ENCODE peak calls at places on chromosomes 2 and 18, in four cellular contexts. One of them, this sample, is unnamed.
A peak's percentile ranks its signal among the peaks of the same experiment; 100 is the strongest.

GRCh38 chr2:74735544-74735943 is 81.5 kb downstream of the SEMA4F start:
- DNase-seq in T-helper 1 cell: no peak
- DNase-seq in fibroblast of mammary gland: no peak
- DNase-seq in effector CD8-positive, alpha-beta T cell: no peak
- DNase-seq in this sample: no peak

GRCh38 chr2:225894240-225894980 is 494.9 kb downstream of the NYAP2 start:
- DNase-seq in T-helper 1 cell: no peak
- DNase-seq in fibroblast of mammary gland: peak; percentile 75
- DNase-seq in effector CD8-positive, alpha-beta T cell: no peak
- DNase-seq in this sample: no peak

GRCh38 chr2:18253686-18254197 is 306.7 kb downstream of the RDH14 start:
- DNase-seq in T-helper 1 cell: no peak
- DNase-seq in fibroblast of mammary gland: no peak
- DNase-seq in effector CD8-positive, alpha-beta T cell: no peak
- DNase-seq in this sample: no peak

GRCh38 chr2:20224716-20225293 is at the start of gene SDC1:
- DNase-seq in T-helper 1 cell: no peak
- DNase-seq in fibroblast of mammary gland: peak; percentile 33
- DNase-seq in effector CD8-positive, alpha-beta T cell: no peak
- DNase-seq in this sample: no peak

GRCh38 chr2:24632175-24632574 is 141.1 kb downstream of the NCOA1 start:
- DNase-seq in T-helper 1 cell: no peak
- DNase-seq in fibroblast of mammary gland: no peak
- DNase-seq in effector CD8-positive, alpha-beta T cell: no peak
- DNase-seq in this sample: no peak

GRCh38 chr2:58146707-58147106 is 94.4 kb downstream of the FANCL start:
- DNase-seq in T-helper 1 cell: no peak
- DNase-seq in fibroblast of mammary gland: peak; percentile 57
- DNase-seq in effector CD8-positive, alpha-beta T cell: no peak
- DNase-seq in this sample: no peak

GRCh38 chr2:174059178-174059874 is 94.2 kb upstream of the SP3 start:
- DNase-seq in T-helper 1 cell: no peak
- DNase-seq in fibroblast of mammary gland: peak; percentile 94
- DNase-seq in effector CD8-positive, alpha-beta T cell: no peak
- DNase-seq in this sample: no peak

GRCh38 chr2:201880620-201881381 is 74.5 kb downstream of the CDK15 start:
- DNase-seq in T-helper 1 cell: no peak
- DNase-seq in fibroblast of mammary gland: peak; percentile 73
- DNase-seq in effector CD8-positive, alpha-beta T cell: no peak
- DNase-seq in this sample: no peak

GRCh38 chr2:233764264-233764663 is 4.2 kb downstream of the UGT1A1 start:
- DNase-seq in T-helper 1 cell: no peak
- DNase-seq in fibroblast of mammary gland: peak; percentile 68
- DNase-seq in effector CD8-positive, alpha-beta T cell: no peak
- DNase-seq in this sample: no peak

GRCh38 chr2:35989523-35989922 is 366.1 kb upstream of the CRIM1 start:
- DNase-seq in T-helper 1 cell: no peak
- DNase-seq in fibroblast of mammary gland: no peak
- DNase-seq in effector CD8-positive, alpha-beta T cell: no peak
- DNase-seq in this sample: no peak

GRCh38 chr2:10347559-10347941 is 44.8 kb downstream of the HPCAL1 start:
- DNase-seq in T-helper 1 cell: no peak
- DNase-seq in fibroblast of mammary gland: no peak
- DNase-seq in effector CD8-positive, alpha-beta T cell: no peak
- DNase-seq in this sample: no peak

GRCh38 chr2:231260442-231260841 is 62.0 kb downstream of the ARMC9 start:
- DNase-seq in T-helper 1 cell: no peak
- DNase-seq in fibroblast of mammary gland: peak; percentile 40
- DNase-seq in effector CD8-positive, alpha-beta T cell: no peak
- DNase-seq in this sample: no peak

GRCh38 chr18:80000877-80001276 is 12.5 kb upstream of the TXNL4A start:
- DNase-seq in T-helper 1 cell: no peak
- DNase-seq in fibroblast of mammary gland: no peak
- DNase-seq in effector CD8-positive, alpha-beta T cell: no peak
- DNase-seq in this sample: no peak

GRCh38 chr2:26281226-26281625 is 36.5 kb downstream of the HADHB start:
- DNase-seq in T-helper 1 cell: no peak
- DNase-seq in fibroblast of mammary gland: no peak
- DNase-seq in effector CD8-positive, alpha-beta T cell: no peak
- DNase-seq in this sample: no peak

GRCh38 chr2:71385008-71385407 is 53.4 kb downstream of the ZNF638 start:
- DNase-seq in T-helper 1 cell: no peak
- DNase-seq in fibroblast of mammary gland: peak; percentile 89
- DNase-seq in effector CD8-positive, alpha-beta T cell: no peak
- DNase-seq in this sample: no peak

GRCh38 chr2:181457741-181458425 is 697 bp downstream of the ITGA4 start:
- DNase-seq in T-helper 1 cell: peak; percentile 32
- DNase-seq in fibroblast of mammary gland: peak; percentile 56
- DNase-seq in effector CD8-positive, alpha-beta T cell: peak; percentile 14
- DNase-seq in this sample: peak; percentile 29

GRCh38 chr2:31334311-31335026 is 80.1 kb downstream of the XDH start:
- DNase-seq in T-helper 1 cell: no peak
- DNase-seq in fibroblast of mammary gland: peak; percentile 77
- DNase-seq in effector CD8-positive, alpha-beta T cell: no peak
- DNase-seq in this sample: no peak

GRCh38 chr18:73927494-73927893 is 220.1 kb downstream of the FBXO15 start:
- DNase-seq in T-helper 1 cell: no peak
- DNase-seq in fibroblast of mammary gland: no peak
- DNase-seq in effector CD8-positive, alpha-beta T cell: no peak
- DNase-seq in this sample: no peak

GRCh38 chr18:23151414-23152099 is 16.3 kb downstream of the CABLES1 start:
- DNase-seq in T-helper 1 cell: no peak
- DNase-seq in fibroblast of mammary gland: no peak
- DNase-seq in effector CD8-positive, alpha-beta T cell: no peak
- DNase-seq in this sample: no peak

GRCh38 chr2:28981016-28981441 is at the start of gene TOGARAM2:
- DNase-seq in T-helper 1 cell: no peak
- DNase-seq in fibroblast of mammary gland: no peak
- DNase-seq in effector CD8-positive, alpha-beta T cell: no peak
- DNase-seq in this sample: no peak

GRCh38 chr2:10407841-10408648 is 40.1 kb downstream of the ODC1 start:
- DNase-seq in T-helper 1 cell: peak; percentile 21
- DNase-seq in fibroblast of mammary gland: peak; percentile 90
- DNase-seq in effector CD8-positive, alpha-beta T cell: no peak
- DNase-seq in this sample: peak; percentile 23

GRCh38 chr2:137047369-137047768 is 282.0 kb downstream of the THSD7B start:
- DNase-seq in T-helper 1 cell: no peak
- DNase-seq in fibroblast of mammary gland: no peak
- DNase-seq in effector CD8-positive, alpha-beta T cell: no peak
- DNase-seq in this sample: no peak

GRCh38 chr2:86066007-86066578 is 39.6 kb downstream of the POLR1A start:
- DNase-seq in T-helper 1 cell: no peak
- DNase-seq in fibroblast of mammary gland: no peak
- DNase-seq in effector CD8-positive, alpha-beta T cell: no peak
- DNase-seq in this sample: no peak

GRCh38 chr18:494602-494983 is 5.9 kb downstream of the COLEC12 start:
- DNase-seq in T-helper 1 cell: no peak
- DNase-seq in fibroblast of mammary gland: peak; percentile 89
- DNase-seq in effector CD8-positive, alpha-beta T cell: no peak
- DNase-seq in this sample: no peak

GRCh38 chr2:38666578-38666926 is 638 bp downstream of the GALM start:
- DNase-seq in T-helper 1 cell: no peak
- DNase-seq in fibroblast of mammary gland: peak; percentile 28
- DNase-seq in effector CD8-positive, alpha-beta T cell: no peak
- DNase-seq in this sample: no peak

This sample was measured in T-helper 9 cell.